ENCODE peak calls at places on chromosomes 4 and X, in five cellular contexts. Q, J, I, R and V are unnamed samples.

GRCh38 chr4:83197555-83198235 is 83.2 kb upstream of the PLAC8 start:
- DNase-seq in Q (peak; percentile 47), J (peak; percentile 16), I (no peak), R (no peak), V (no peak)

GRCh38 chr4:173237722-173238121 is 69.1 kb downstream of the GALNT7 start:
- DNase-seq in Q (no peak), J (no peak), I (no peak), R (no peak), V (no peak)

GRCh38 chr4:15929555-15929954 is 9.0 kb downstream of the FGFBP1 start:
- DNase-seq in Q (no peak), J (no peak), I (no peak), R (no peak), V (no peak)

GRCh38 chr4:78032446-78032845 is 24.7 kb upstream of the FRAS1 start:
- DNase-seq in Q (peak; percentile 10), J (peak; percentile 55), I (peak; percentile 34), R (no peak), V (no peak)

GRCh38 chrX:2423293-2423692 is 77.5 kb downstream of the DHRSX start:
- DNase-seq in Q (no peak), J (no peak), I (no peak), R (no peak), V (peak; percentile 72)

GRCh38 chrX:8126092-8126491 is 45.0 kb downstream of the VCX2 start:
- DNase-seq in Q (no peak), J (no peak), I (no peak), R (no peak), V (no peak)

GRCh38 chr4:153374471-153374870 is 30.0 kb downstream of the MND1 start:
- DNase-seq in Q (no peak), J (no peak), I (no peak), R (no peak), V (peak; percentile 45)

GRCh38 chrX:20361081-20361889 is 94.6 kb upstream of the RPS6KA3 start:
- DNase-seq in Q (no peak), J (no peak), I (no peak), R (no peak), V (peak; percentile 65)

GRCh38 chrX:72125331-72126047 is 6.2 kb downstream of the RTL5 start:
- DNase-seq in Q (no peak), J (no peak), I (no peak), R (no peak), V (no peak)

GRCh38 chrX:135596495-135596894 is 76.0 kb downstream of the INTS6L start:
- DNase-seq in Q (peak; percentile 42), J (peak; percentile 72), I (peak; percentile 60), R (peak; percentile 38), V (peak; percentile 59)

GRCh38 chr4:184397516-184398163 is 76.7 kb downstream of the IRF2 start:
- DNase-seq in Q (no peak), J (no peak), I (no peak), R (no peak), V (peak; percentile 7)

GRCh38 chr4:3660086-3660927 is 105.9 kb upstream of the ADRA2C start:
- DNase-seq in Q (peak; percentile 72), J (no peak), I (no peak), R (no peak), V (no peak)

GRCh38 chrX:48569958-48570357 is 4.3 kb upstream of the RBM3 start:
- DNase-seq in Q (no peak), J (no peak), I (no peak), R (no peak), V (peak; percentile 81)

GRCh38 chrX:65528705-65529340 is 5.8 kb downstream of the LAS1L start:
- DNase-seq in Q (peak; percentile 42), J (peak; percentile 64), I (peak; percentile 74), R (no peak), V (peak; percentile 29)

DNA sequence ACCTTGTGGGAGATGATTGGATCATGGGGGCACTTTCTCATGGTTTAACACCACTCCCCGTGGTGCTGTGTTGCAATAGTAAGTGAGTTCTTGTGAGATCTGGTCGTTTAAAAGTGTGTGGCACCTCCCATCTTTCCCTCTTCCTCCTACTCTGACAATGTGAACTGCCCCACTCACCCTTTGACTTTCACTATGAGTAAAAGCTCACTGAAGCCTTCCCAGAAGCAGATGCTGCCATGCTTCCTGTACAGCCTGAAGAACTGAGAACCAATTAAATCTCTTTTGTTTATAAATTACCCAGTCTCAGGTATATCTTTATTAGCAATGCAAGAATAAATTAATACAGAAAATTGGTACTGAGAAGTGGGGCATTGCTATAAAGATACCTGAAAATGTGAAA is 509.6 kb upstream of the CT83 start:
- DNase-seq in Q (no peak), J (no peak), I (no peak), R (no peak), V (no peak)
- TF ChIP-seq EZH2phosphoT487 in Q (no peak), J (no peak), I (no peak), R (no peak), V (no peak)

DNA sequence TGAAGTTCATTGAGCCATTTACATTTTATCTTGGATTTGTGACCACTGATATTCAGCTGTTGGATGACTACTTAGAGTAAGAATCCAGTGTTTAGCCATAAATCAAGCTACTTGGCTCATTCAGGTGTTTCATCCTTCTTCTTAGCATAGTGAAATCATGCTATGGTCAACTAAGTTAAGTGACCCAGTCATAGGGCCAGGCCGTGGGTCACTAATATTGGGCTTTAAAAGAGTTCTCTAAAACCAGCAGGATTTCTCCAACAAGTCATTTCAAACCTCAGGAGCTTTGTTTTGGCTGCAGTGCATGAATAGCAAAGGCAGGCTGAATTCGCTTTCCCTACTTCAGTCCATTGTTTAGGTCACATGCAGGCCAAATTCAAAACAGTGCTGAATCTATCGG is 181.0 kb downstream of the MAML3 start:
- DNase-seq in Q (no peak), J (peak; percentile 62), I (no peak), R (no peak), V (peak; percentile 19)
- H3K4me1 ChIP-seq in Q (peaks cover 18% of the 10 kb centered on the region), J (peaks cover 5% of the 10 kb centered on the region), I (peaks cover 48% of the 10 kb centered on the region), R (no peaks in the 10 kb centered on the region), V (peaks cover 20% of the 10 kb centered on the region)

GRCh38 chrX:22689290-22689689 is 310.5 kb upstream of the DDX53 start:
- DNase-seq in Q (no peak), J (peak; percentile 56), I (no peak), R (no peak), V (peak; percentile 61)

GRCh38 chrX:22686138-22686541 is 313.6 kb upstream of the DDX53 start:
- DNase-seq in Q (no peak), J (no peak), I (peak; percentile 35), R (no peak), V (no peak)

GRCh38 chrX:22690116-22690515 is 309.6 kb upstream of the DDX53 start:
- DNase-seq in Q (no peak), J (no peak), I (peak; percentile 21), R (no peak), V (peak; percentile 57)

GRCh38 chrX:22691966-22692565 is 307.7 kb upstream of the DDX53 start:
- DNase-seq in Q (no peak), J (no peak), I (no peak), R (no peak), V (no peak)
- H3K9me2 ChIP-seq in Q (no peaks in the 10 kb centered on the region), J (peaks cover 4% of the 10 kb centered on the region), I (no peaks in the 10 kb centered on the region), R (no peaks in the 10 kb centered on the region), V (no peaks in the 10 kb centered on the region)

DNA sequence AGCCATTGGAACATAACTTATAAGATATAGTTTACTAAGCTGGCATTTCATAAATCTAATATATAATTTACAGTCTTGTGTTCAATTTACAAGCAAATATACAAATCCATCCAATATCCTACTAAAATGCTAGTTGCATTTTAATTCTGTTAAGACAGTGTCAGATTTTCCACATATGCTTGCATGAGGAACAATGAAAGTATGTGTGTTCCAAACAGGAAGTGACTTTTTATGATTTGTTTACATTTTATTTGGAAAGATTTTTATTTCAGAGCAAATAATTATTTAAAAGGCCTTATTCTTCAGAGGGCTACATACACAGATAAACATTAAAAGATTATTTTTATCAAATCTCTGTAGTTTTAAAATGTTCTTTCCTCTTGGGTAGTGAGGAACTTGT is 130.1 kb downstream of the KLHL34 start:
- DNase-seq in Q (no peak), J (no peak), I (no peak), R (no peak), V (peak; percentile 60)
- TF ChIP-seq EZH2phosphoT487 in Q (no peak), J (no peak), I (no peak), R (no peak), V (no peak)

GRCh38 chr4:113593400-113594230 is 167.9 kb downstream of the CAMK2D start:
- DNase-seq in Q (peak; percentile 60), J (no peak), I (no peak), R (no peak), V (no peak)

GRCh38 chr4:113596396-113596795 is 165.1 kb downstream of the CAMK2D start:
- DNase-seq in Q (no peak), J (no peak), I (no peak), R (peak; percentile 21), V (no peak)

GRCh38 chr4:113591982-113592381 is 169.6 kb downstream of the CAMK2D start:
- DNase-seq in Q (no peak), J (no peak), I (no peak), R (no peak), V (peak; percentile 14)

GRCh38 chr4:113588895-113589668 is 172.5 kb downstream of the CAMK2D start:
- DNase-seq in Q (peak; percentile 49), J (no peak), I (no peak), R (no peak), V (no peak)

GRCh38 chr4:113594231-113594556 is 167.3 kb downstream of the CAMK2D start:
- DNase-seq in Q (no peak), J (no peak), I (no peak), R (no peak), V (no peak)
- H3K4me1 ChIP-seq in Q (peaks cover 46% of the 10 kb centered on the region), J (no peaks in the 10 kb centered on the region), I (no peaks in the 10 kb centered on the region), R (no peaks in the 10 kb centered on the region), V (no peaks in the 10 kb centered on the region)

DNA sequence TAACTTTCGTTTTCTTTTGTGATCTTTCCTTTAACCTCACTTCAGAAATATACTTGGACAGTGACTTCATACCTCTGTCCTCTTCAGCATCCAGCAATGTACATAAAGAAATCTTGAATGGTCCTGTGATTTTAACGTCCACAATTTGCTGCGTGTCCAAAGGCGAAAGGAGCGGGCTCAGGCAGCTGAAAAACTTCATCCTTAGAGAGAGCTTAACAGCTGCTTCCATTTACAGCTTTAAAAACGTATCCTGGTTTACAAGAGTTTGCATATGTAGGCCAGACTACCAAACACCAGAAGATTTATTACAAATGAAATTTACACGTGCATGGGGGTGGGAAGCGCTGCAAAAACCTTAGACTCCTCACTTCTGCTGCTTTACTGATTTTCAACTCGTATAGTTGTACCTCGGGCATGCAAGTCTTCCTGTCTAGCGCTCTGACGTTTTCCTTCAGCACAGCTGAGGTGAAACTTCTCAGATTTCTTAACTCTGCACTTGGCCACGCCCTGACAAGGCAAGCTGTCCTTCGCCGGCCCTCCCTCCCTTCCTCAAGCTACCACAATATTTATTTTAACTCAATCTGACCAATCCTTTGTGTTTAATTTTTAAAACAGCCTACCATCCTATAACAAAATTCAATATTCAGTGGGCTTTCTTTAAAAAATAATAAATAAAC is 406.4 kb downstream of the FAM47A start:
- DNase-seq in Q (no peak), J (peak; percentile 62), I (no peak), R (no peak), V (no peak)
- H3K9me2 ChIP-seq in Q (no peaks in the 10 kb centered on the region), J (no peaks in the 10 kb centered on the region), I (no peaks in the 10 kb centered on the region), R (no peaks in the 10 kb centered on the region), V (no peaks in the 10 kb centered on the region)